ENCODE peak calls at places on chromosomes 5 and 9, in nine cellular contexts. Q, Y, X, P, I, A, N, C and V are unnamed samples.

GRCh38 chr5:76204713-76205112 is 121.5 kb downstream of the SV2C start:
- DNase-seq in Q (no peak), A (peak), Y (peak), P (no peak), I (no peak), C (no peak), X (no peak), N (no peak), V (no peak)

GRCh38 chr5:174229640-174230350 is 184.3 kb downstream of the NSG2 start:
- DNase-seq in P (no peak), I (peak), C (no peak), Q (no peak), Y (peak), A (no peak), X (no peak), N (no peak), V (no peak)

GRCh38 chr5:58410441-58410840 is 49.4 kb downstream of the PLK2 start:
- DNase-seq in C (no peak), P (no peak), Y (peak), Q (no peak), X (no peak), A (peak), N (no peak), I (peak), V (no peak)

GRCh38 chr5:3194684-3195083 is 400.9 kb upstream of the IRX1 start:
- DNase-seq in N (no peak), Q (peak), X (no peak), Y (no peak), I (no peak), A (no peak), P (no peak), C (no peak), V (peak)

GRCh38 chr5:171676286-171676944 is 109.2 kb upstream of the SMIM23 start:
- DNase-seq in C (no peak), A (no peak), X (no peak), Y (no peak), N (no peak), Q (no peak), P (no peak), I (no peak), V (no peak)

GRCh38 chr9:105510024-105510423 is 47.9 kb upstream of the FKTN start:
- DNase-seq in Y (peak), X (no peak), Q (no peak), P (no peak), C (no peak), A (peak), N (no peak), I (peak), V (no peak)

GRCh38 chr5:124581866-124582650 is 164.4 kb downstream of the ZNF608 start:
- DNase-seq in Y (no peak), Q (no peak), X (no peak), P (no peak), A (no peak), C (no peak), N (no peak), I (no peak), V (no peak)

GRCh38 chr9:34502471-34503335 is 20.1 kb downstream of the ENHO start:
- DNase-seq in Y (no peak), A (no peak), X (no peak), C (no peak), P (no peak), N (no peak), Q (no peak), I (no peak), V (no peak)

GRCh38 chr9:135500071-135500524 is 384 bp upstream of the MRPS2 start:
- DNase-seq in A (peak), C (no peak), X (no peak), N (no peak), Q (no peak), Y (peak), P (no peak), I (no peak), V (no peak)

GRCh38 chr9:38443597-38443996 is 19.3 kb upstream of the IGFBPL1 start:
- DNase-seq in A (peak), Y (no peak), N (no peak), C (no peak), X (no peak), I (no peak), Q (no peak), P (no peak), V (no peak)

GRCh38 chr5:120528609-120529008 is 64.5 kb downstream of the PRR16 start:
- DNase-seq in Y (no peak), I (no peak), X (no peak), A (no peak), N (no peak), Q (no peak), C (no peak), P (no peak), V (no peak)

GRCh38 chr9:135486267-135487065 is 6.9 kb downstream of the PPP1R26 start:
- DNase-seq in I (no peak), A (no peak), P (peak), Y (no peak), X (no peak), Q (peak), N (no peak), C (no peak), V (peak)

GRCh38 chr5:10485142-10485795 is 43.6 kb downstream of the ROPN1L start:
- DNase-seq in C (no peak), P (peak), Y (peak), Q (no peak), I (peak), X (no peak), A (no peak), N (no peak), V (no peak)

GRCh38 chr9:130337784-130338380 is 72.3 kb downstream of the HMCN2 start:
- DNase-seq in Q (peak), N (no peak), C (no peak), I (no peak), P (no peak), Y (no peak), X (no peak), A (no peak), V (no peak)

GRCh38 chr5:89936576-89936975 is 473.0 kb downstream of the CETN3 start:
- DNase-seq in Y (peak), I (no peak), X (no peak), A (no peak), Q (no peak), N (no peak), P (no peak), C (no peak), V (no peak)

GRCh38 chr9:34585946-34586705 is 3.4 kb downstream of the CNTFR start:
- DNase-seq in C (no peak), X (no peak), A (no peak), Q (no peak), N (no peak), I (no peak), P (no peak), Y (no peak), V (no peak)

GRCh38 chr9:18936094-18936871 is 96.7 kb downstream of the SAXO1 start:
- DNase-seq in A (no peak), Q (no peak), N (no peak), C (no peak), X (no peak), I (no peak), Y (no peak), P (no peak), V (no peak)

GRCh38 chr9:108673386-108673785 is 182.4 kb downstream of the ACTL7B start:
- DNase-seq in Y (peak), X (no peak), N (no peak), A (peak), I (no peak), Q (no peak), P (no peak), C (no peak), V (no peak)

GRCh38 chr5:83965431-83965830 is 244.8 kb upstream of the HAPLN1 start:
- DNase-seq in A (no peak), I (peak), Y (no peak), N (no peak), C (no peak), P (no peak), X (no peak), Q (no peak), V (no peak)

GRCh38 chr5:89064054-89064453 is 181.1 kb upstream of the MEF2C start:
- DNase-seq in X (no peak), Y (no peak), N (no peak), C (no peak), Q (no peak), I (peak), P (no peak), A (no peak), V (no peak)

GRCh38 chr5:139881145-139881733 is 85.6 kb downstream of the PSD2 start:
- DNase-seq in Q (no peak), C (no peak), A (no peak), N (no peak), Y (no peak), P (no peak), X (no peak), I (no peak), V (no peak)

GRCh38 chr5:76291305-76292077 is 111.6 kb upstream of the IQGAP2 start:
- DNase-seq in C (no peak), Q (no peak), Y (no peak), X (no peak), N (no peak), P (no peak), A (peak), I (no peak), V (no peak)

GRCh38 chr9:129139233-129139992 is 28.2 kb downstream of the PTPA start:
- DNase-seq in I (peak), A (peak), Y (peak), C (peak), Q (peak), N (peak), P (peak), X (peak), V (no peak)
- TF ChIP-seq CTCF in I (peak), A (peak), Y (peak), C (peak), Q (peak), N (peak), P (peak), X (peak), V (peak)

GRCh38 chr5:113512341-113512740 is 1.2 kb upstream of the YTHDC2 start:
- DNase-seq in C (no peak), X (no peak), A (no peak), Y (no peak), P (no peak), Q (no peak), N (no peak), I (no peak), V (no peak)
- TF ChIP-seq CTCF in C (no peak), X (no peak), A (no peak), Y (no peak), P (no peak), Q (no peak), N (no peak), I (no peak), V (no peak)

GRCh38 chr9:116208417-116209232 is 55.0 kb downstream of the PAPPA start:
- DNase-seq in A (no peak), I (peak), Q (no peak), C (no peak), P (no peak), N (no peak), Y (peak), X (no peak), V (no peak)
- TF ChIP-seq CTCF in A (no peak), I (peak), Q (no peak), C (no peak), P (no peak), N (no peak), Y (peak), X (no peak), V (peak)

DNA sequence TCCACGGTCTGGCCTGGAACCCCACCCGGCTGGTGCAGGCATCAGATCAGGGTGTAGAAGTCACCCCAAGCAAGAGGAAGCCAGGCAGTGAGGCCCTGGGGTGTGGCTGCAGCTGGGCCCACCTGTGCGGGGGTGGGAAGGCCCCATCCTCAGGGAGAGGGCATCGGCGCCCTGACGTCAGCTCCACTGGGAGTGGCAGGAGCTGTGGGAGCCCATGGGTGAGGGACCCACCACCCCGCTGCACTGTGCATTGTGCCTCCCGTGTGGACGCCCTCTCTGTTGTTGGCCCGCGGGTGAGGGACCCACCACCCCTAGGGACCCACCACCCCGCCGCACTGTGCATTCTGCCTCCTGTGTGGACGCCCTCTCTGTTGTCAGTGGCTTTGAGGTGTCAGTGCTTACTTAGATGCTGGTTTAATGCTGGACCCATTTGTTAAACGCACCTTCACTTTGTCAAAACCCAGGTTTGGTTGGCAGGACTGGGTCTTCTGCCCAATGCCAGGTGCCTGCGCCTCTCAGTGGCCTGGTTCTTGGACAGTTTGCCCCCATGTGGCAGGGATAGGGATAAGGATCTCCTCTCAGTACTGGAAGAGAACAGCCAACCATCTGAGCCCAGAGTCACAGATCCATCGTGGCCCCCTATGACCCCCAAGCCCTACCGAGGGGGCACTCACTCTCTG is 6.9 kb upstream of the EXOC3 start:
- DNase-seq in Y (peak), P (peak), A (peak), I (no peak), Q (no peak), C (peak), N (peak), X (no peak), V (no peak)
- TF ChIP-seq CTCF in Y (peak), P (no peak), A (peak), I (peak), Q (no peak), C (peak), N (no peak), X (no peak), V (peak)

DNA sequence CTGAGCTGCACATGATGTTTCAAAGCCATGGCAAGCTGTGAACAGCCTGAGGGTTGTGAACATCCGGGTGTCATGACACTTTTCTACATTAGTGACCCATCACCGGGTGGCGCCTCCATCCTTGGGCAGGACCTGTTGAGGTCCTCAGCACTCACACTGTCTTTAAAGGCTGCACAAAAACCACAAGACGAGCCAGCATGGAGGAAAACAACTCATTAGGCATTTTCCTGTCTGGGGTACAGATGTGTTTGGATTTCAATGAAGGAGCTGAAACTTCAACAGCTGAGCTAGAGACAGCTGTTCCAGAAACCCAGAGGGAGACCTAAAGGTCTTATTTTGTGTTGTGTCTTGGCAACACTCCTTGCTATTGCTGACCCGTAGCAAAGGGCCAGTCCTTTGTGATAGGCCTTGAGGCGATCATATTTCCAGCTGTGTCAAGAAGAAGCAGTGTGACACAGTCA is 151.9 kb upstream of the VLDLR start:
- DNase-seq in A (peak), Q (peak), P (peak), C (no peak), N (peak), Y (peak), I (peak), X (no peak), V (no peak)
- TF ChIP-seq CTCF in A (no peak), Q (no peak), P (no peak), C (no peak), N (no peak), Y (peak), I (no peak), X (no peak), V (peak)